ENCODE peak calls at places on chromosomes 1 and 21, in five cellular contexts. One of them, this sample, is unnamed.

GRCh38 chr1:109091196-109092193 is 931 bp downstream of the TMEM167B start:
- DNase-seq in H9: no peak
- DNase-seq in IMR-90: peak; percentile 75
- DNase-seq in mesendoderm: no peak
- DNase-seq in mesenchymal stem cell: peak; percentile 85
- DNase-seq in this sample: no peak

GRCh38 chr1:21293537-21294265 is 3.4 kb upstream of the ECE1 start:
- DNase-seq in H9: no peak
- DNase-seq in IMR-90: no peak
- DNase-seq in mesendoderm: no peak
- DNase-seq in mesenchymal stem cell: no peak
- DNase-seq in this sample: no peak

GRCh38 chr21:18951291-18952038 is 547.9 kb upstream of the TMPRSS15 start:
- DNase-seq in H9: peak; percentile 62
- DNase-seq in IMR-90: no peak
- DNase-seq in mesendoderm: peak; percentile 85
- DNase-seq in mesenchymal stem cell: peak; percentile 15
- DNase-seq in this sample: peak; percentile 51

GRCh38 chr1:229030642-229031390 is 240.1 kb upstream of the RAB4A start:
- DNase-seq in H9: peak; percentile 82
- DNase-seq in IMR-90: no peak
- DNase-seq in mesendoderm: peak; percentile 57
- DNase-seq in mesenchymal stem cell: peak; percentile 69
- DNase-seq in this sample: no peak

GRCh38 chr1:161506336-161507223 is 1.3 kb downstream of the FCGR2A start:
- DNase-seq in H9: no peak
- DNase-seq in IMR-90: peak; percentile 54
- DNase-seq in mesendoderm: no peak
- DNase-seq in mesenchymal stem cell: peak; percentile 57
- DNase-seq in this sample: no peak

GRCh38 chr1:41622402-41622801 is 137.9 kb upstream of the EDN2 start:
- DNase-seq in H9: no peak
- DNase-seq in IMR-90: peak; percentile 64
- DNase-seq in mesendoderm: no peak
- DNase-seq in mesenchymal stem cell: peak; percentile 46
- DNase-seq in this sample: no peak

GRCh38 chr1:248873409-248873992 is 14.6 kb upstream of the ZNF692 start:
- DNase-seq in H9: peak; percentile 97
- DNase-seq in IMR-90: peak; percentile 94
- DNase-seq in mesendoderm: peak; percentile 98
- DNase-seq in mesenchymal stem cell: peak; percentile 98
- DNase-seq in this sample: peak; percentile 99

GRCh38 chr1:180920702-180921101 is 8.0 kb downstream of the KIAA1614 start:
- DNase-seq in H9: no peak
- DNase-seq in IMR-90: no peak
- DNase-seq in mesendoderm: no peak
- DNase-seq in mesenchymal stem cell: no peak
- DNase-seq in this sample: no peak

GRCh38 chr1:183226963-183227362 is 40.9 kb downstream of the LAMC2 start:
- DNase-seq in H9: no peak
- DNase-seq in IMR-90: no peak
- DNase-seq in mesendoderm: peak; percentile 57
- DNase-seq in mesenchymal stem cell: no peak
- DNase-seq in this sample: no peak

GRCh38 chr1:68594851-68595250 is 98.0 kb upstream of the DEPDC1 start:
- DNase-seq in H9: no peak
- DNase-seq in IMR-90: no peak
- DNase-seq in mesendoderm: no peak
- DNase-seq in mesenchymal stem cell: no peak
- DNase-seq in this sample: no peak

GRCh38 chr1:116128669-116129068 is 17.5 kb downstream of the MAB21L3 start:
- DNase-seq in H9: no peak
- DNase-seq in IMR-90: no peak
- DNase-seq in mesendoderm: no peak
- DNase-seq in mesenchymal stem cell: no peak
- DNase-seq in this sample: no peak

GRCh38 chr1:154157520-154158306 is 2.8 kb upstream of the NUP210L start:
- DNase-seq in H9: no peak
- DNase-seq in IMR-90: peak; percentile 31
- DNase-seq in mesendoderm: peak; percentile 45
- DNase-seq in mesenchymal stem cell: no peak
- DNase-seq in this sample: peak; percentile 6

GRCh38 chr1:94753171-94753972 is 66.8 kb upstream of the SLC44A3 start:
- DNase-seq in H9: no peak
- DNase-seq in IMR-90: peak; percentile 21
- DNase-seq in mesendoderm: no peak
- DNase-seq in mesenchymal stem cell: peak; percentile 60
- DNase-seq in this sample: no peak

GRCh38 chr1:6208723-6209660 is 3.1 kb downstream of the RNF207 start:
- DNase-seq in H9: peak; percentile 61
- DNase-seq in IMR-90: peak; percentile 42
- DNase-seq in mesendoderm: peak; percentile 50
- DNase-seq in mesenchymal stem cell: peak; percentile 62
- DNase-seq in this sample: peak; percentile 37

GRCh38 chr1:110602466-110602865 is 3.7 kb downstream of the KCNA2 start:
- DNase-seq in H9: no peak
- DNase-seq in IMR-90: no peak
- DNase-seq in mesendoderm: no peak
- DNase-seq in mesenchymal stem cell: no peak
- DNase-seq in this sample: no peak

GRCh38 chr1:115237507-115237906 is 100.5 kb downstream of the NGF start:
- DNase-seq in H9: no peak
- DNase-seq in IMR-90: peak; percentile 69
- DNase-seq in mesendoderm: no peak
- DNase-seq in mesenchymal stem cell: no peak
- DNase-seq in this sample: no peak

GRCh38 chr1:31666290-31666963 is 21.8 kb upstream of the PEF1 start:
- DNase-seq in H9: no peak
- DNase-seq in IMR-90: peak; percentile 46
- DNase-seq in mesendoderm: no peak
- DNase-seq in mesenchymal stem cell: peak; percentile 39
- DNase-seq in this sample: no peak

GRCh38 chr1:159207774-159208459 is 3.2 kb downstream of the ACKR1 start:
- DNase-seq in H9: no peak
- DNase-seq in IMR-90: no peak
- DNase-seq in mesendoderm: peak; percentile 52
- DNase-seq in mesenchymal stem cell: no peak
- DNase-seq in this sample: no peak

GRCh38 chr1:109771712-109772657 is 8.3 kb upstream of the EPS8L3 start:
- DNase-seq in H9: no peak
- DNase-seq in IMR-90: no peak
- DNase-seq in mesendoderm: no peak
- DNase-seq in mesenchymal stem cell: no peak
- DNase-seq in this sample: no peak

GRCh38 chr21:45227735-45228134 is 60.0 kb downstream of the POFUT2 start:
- DNase-seq in H9: no peak
- DNase-seq in IMR-90: no peak
- DNase-seq in mesendoderm: no peak
- DNase-seq in mesenchymal stem cell: no peak
- DNase-seq in this sample: no peak

GRCh38 chr1:94258873-94259331 is 21.5 kb upstream of the ARHGAP29 start:
- DNase-seq in H9: no peak
- DNase-seq in IMR-90: peak; percentile 92
- DNase-seq in mesendoderm: no peak
- DNase-seq in mesenchymal stem cell: peak; percentile 60
- DNase-seq in this sample: no peak

GRCh38 chr1:186772228-186772627 is 56.5 kb upstream of the PLA2G4A start:
- DNase-seq in H9: no peak
- DNase-seq in IMR-90: no peak
- DNase-seq in mesendoderm: no peak
- DNase-seq in mesenchymal stem cell: no peak
- DNase-seq in this sample: no peak

GRCh38 chr1:84688461-84689061 is 1.7 kb downstream of the SSX2IP start:
- DNase-seq in H9: no peak
- DNase-seq in IMR-90: no peak
- DNase-seq in mesendoderm: no peak
- DNase-seq in mesenchymal stem cell: peak; percentile 18
- DNase-seq in this sample: no peak

GRCh38 chr1:100627018-100627716 is 89.2 kb downstream of the GPR88 start:
- DNase-seq in H9: no peak
- DNase-seq in IMR-90: peak; percentile 86
- DNase-seq in mesendoderm: no peak
- DNase-seq in mesenchymal stem cell: no peak
- DNase-seq in this sample: no peak

GRCh38 chr1:100629391-100629790 is 90.2 kb upstream of the VCAM1 start:
- DNase-seq in H9: no peak
- DNase-seq in IMR-90: no peak
- DNase-seq in mesendoderm: no peak
- DNase-seq in mesenchymal stem cell: no peak
- DNase-seq in this sample: no peak

GRCh38 chr1:100628631-100629081 is 90.7 kb downstream of the GPR88 start:
- DNase-seq in H9: no peak
- DNase-seq in IMR-90: peak; percentile 14
- DNase-seq in mesendoderm: no peak
- DNase-seq in mesenchymal stem cell: no peak
- DNase-seq in this sample: no peak

GRCh38 chr1:100626397-100626796 is 88.5 kb downstream of the GPR88 start:
- DNase-seq in H9: no peak
- DNase-seq in IMR-90: peak; percentile 17
- DNase-seq in mesendoderm: no peak
- DNase-seq in mesenchymal stem cell: no peak
- DNase-seq in this sample: no peak

GRCh38 chr1:100627936-100628335 is 90.0 kb downstream of the GPR88 start:
- DNase-seq in H9: no peak
- DNase-seq in IMR-90: peak; percentile 34
- DNase-seq in mesendoderm: no peak
- DNase-seq in mesenchymal stem cell: no peak
- DNase-seq in this sample: no peak
- H3K4me2 ChIP-seq in H9: no peak overlapping the region
- H3K4me2 ChIP-seq in IMR-90: peak overlapping the region; percentile 33
- H3K4me2 ChIP-seq in mesendoderm: no peak overlapping the region
- H3K4me2 ChIP-seq in mesenchymal stem cell: no peak overlapping the region
- H3K4me2 ChIP-seq in this sample: no peak overlapping the region

GRCh38 chr1:26022404-26022779 is 817 bp downstream of the EXTL1 start:
- DNase-seq in H9: no peak
- DNase-seq in IMR-90: no peak
- DNase-seq in mesendoderm: no peak
- DNase-seq in mesenchymal stem cell: no peak
- DNase-seq in this sample: no peak

GRCh38 chr1:26021647-26022403 is at the start of gene EXTL1:
- DNase-seq in H9: peak; percentile 85
- DNase-seq in IMR-90: peak; percentile 63
- DNase-seq in mesendoderm: peak; percentile 91
- DNase-seq in mesenchymal stem cell: peak; percentile 46
- DNase-seq in this sample: peak; percentile 68

GRCh38 chr1:26020941-26021646 is 481 bp upstream of the EXTL1 start:
- DNase-seq in H9: no peak
- DNase-seq in IMR-90: peak; percentile 31
- DNase-seq in mesendoderm: no peak
- DNase-seq in mesenchymal stem cell: peak; percentile 63
- DNase-seq in this sample: no peak

GRCh38 chr1:26019641-26020315 is 1.8 kb upstream of the EXTL1 start:
- DNase-seq in H9: no peak
- DNase-seq in IMR-90: peak; percentile 56
- DNase-seq in mesendoderm: no peak
- DNase-seq in mesenchymal stem cell: no peak
- DNase-seq in this sample: no peak

DNA sequence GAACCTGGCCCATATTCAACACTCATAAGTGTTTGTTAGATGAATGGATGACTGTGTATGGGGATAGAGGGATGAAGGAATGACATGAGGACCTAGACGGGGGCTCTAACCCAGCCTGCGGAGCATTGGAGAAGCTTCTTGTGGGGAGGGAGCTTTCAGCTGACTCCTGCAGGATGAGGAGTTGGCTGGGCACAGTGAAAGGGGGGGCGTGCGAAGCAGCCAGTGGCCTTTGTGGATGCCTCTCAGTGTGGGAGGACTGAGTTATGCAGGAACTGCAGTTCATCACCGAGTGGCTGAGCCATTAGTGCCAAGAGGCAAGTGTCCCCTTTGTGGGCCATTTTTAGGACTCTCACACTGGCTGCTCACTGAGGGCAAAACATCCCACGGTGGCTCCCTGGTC is 1.2 kb upstream of the EXTL1 start:
- DNase-seq in H9: no peak
- DNase-seq in IMR-90: peak; percentile 58
- DNase-seq in mesendoderm: no peak
- DNase-seq in mesenchymal stem cell: no peak
- DNase-seq in this sample: no peak
- H2AK5ac ChIP-seq in H9: no peak overlapping the region
- H2AK5ac ChIP-seq in IMR-90: peak overlapping the region; percentile 48
- H2AK5ac ChIP-seq in mesendoderm: no peak overlapping the region
- H2AK5ac ChIP-seq in mesenchymal stem cell: no peak overlapping the region
- H2AK5ac ChIP-seq in this sample: peak overlapping the region; percentile 2

GRCh38 chr1:156388814-156389137 is 19.8 kb downstream of the RHBG start:
- DNase-seq in H9: no peak
- DNase-seq in IMR-90: no peak
- DNase-seq in mesendoderm: no peak
- DNase-seq in mesenchymal stem cell: no peak
- DNase-seq in this sample: no peak
- H3K4me2 ChIP-seq in H9: peak overlapping the region; percentile 25
- H3K4me2 ChIP-seq in IMR-90: no peak overlapping the region
- H3K4me2 ChIP-seq in mesendoderm: peak overlapping the region; percentile 47
- H3K4me2 ChIP-seq in mesenchymal stem cell: no peak overlapping the region
- H3K4me2 ChIP-seq in this sample: peak overlapping the region; percentile 58

DNA sequence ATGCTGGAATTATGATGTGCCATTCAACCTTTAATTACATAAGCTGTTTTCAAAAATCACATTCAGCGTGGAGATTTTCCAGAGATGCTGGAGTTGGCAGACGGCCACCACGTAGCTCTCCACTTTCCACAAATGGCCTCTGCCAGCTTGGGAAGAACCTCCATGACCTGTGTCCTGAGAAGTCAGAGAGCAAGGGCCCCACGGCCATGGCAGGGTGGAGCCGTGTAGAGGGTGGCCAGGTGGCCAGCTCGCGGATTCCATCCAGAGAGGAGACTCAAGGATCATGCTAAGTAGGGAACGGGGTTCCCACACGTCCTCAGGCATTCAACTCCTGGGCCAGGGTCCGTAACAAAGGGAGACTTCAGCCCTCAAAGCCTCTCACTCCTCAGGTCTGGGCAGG is 1.3 kb upstream of the GALE start:
- DNase-seq in H9: no peak
- DNase-seq in IMR-90: no peak
- DNase-seq in mesendoderm: no peak
- DNase-seq in mesenchymal stem cell: no peak
- DNase-seq in this sample: no peak
- H2AK5ac ChIP-seq in H9: no peak overlapping the region
- H2AK5ac ChIP-seq in IMR-90: no peak overlapping the region
- H2AK5ac ChIP-seq in mesendoderm: no peak overlapping the region
- H2AK5ac ChIP-seq in mesenchymal stem cell: no peak overlapping the region
- H2AK5ac ChIP-seq in this sample: no peak overlapping the region

DNA sequence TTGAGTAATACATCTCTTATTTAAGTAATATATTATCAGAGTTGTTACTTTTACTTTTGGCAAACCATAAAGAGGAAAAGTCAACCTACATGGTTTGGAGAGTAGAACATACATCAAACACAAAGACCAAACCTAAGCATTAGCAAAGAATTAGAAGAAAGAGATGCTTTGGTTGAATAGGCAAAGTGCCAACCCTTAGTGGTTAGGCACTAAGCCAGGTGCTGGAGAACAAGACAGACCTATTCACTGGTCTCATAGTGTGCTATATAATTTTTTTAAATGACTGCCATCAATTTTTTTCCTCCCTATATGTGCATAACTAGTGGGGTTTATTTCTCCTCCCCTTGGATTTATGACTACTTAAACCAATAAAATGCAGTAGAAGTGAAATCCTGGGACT is 69.9 kb upstream of the HAO2 start:
- DNase-seq in H9: no peak
- DNase-seq in IMR-90: peak; percentile 4
- DNase-seq in mesendoderm: no peak
- DNase-seq in mesenchymal stem cell: no peak
- DNase-seq in this sample: no peak
- H3K4me2 ChIP-seq in H9: no peak overlapping the region
- H3K4me2 ChIP-seq in IMR-90: no peak overlapping the region
- H3K4me2 ChIP-seq in mesendoderm: no peak overlapping the region
- H3K4me2 ChIP-seq in mesenchymal stem cell: no peak overlapping the region
- H3K4me2 ChIP-seq in this sample: no peak overlapping the region

This sample was measured in neuronal stem cell.